ENCODE peak calls at places on chromosomes 6 and 20, in four cellular contexts. M, C, V and U are unnamed samples.

GRCh38 chr20:58714923-58715708 is 22.5 kb downstream of the NPEPL1 start:
- DNase-seq in M (no peak), C (no peak), V (no peak), U (no peak)

GRCh38 chr6:113565306-113565705 is 291.8 kb upstream of the MARCKS start:
- DNase-seq in V (no peak), C (peak; percentile 43), M (no peak), U (no peak)

GRCh38 chr6:113351183-113351834 is 505.8 kb upstream of the MARCKS start:
- DNase-seq in M (peak; percentile 81), C (peak; percentile 94), V (no peak), U (no peak)

GRCh38 chr6:106460481-106460880 is 100.0 kb downstream of the CRYBG1 start:
- DNase-seq in M (no peak), V (no peak), C (no peak), U (no peak)

GRCh38 chr20:36497856-36498255 is 43.5 kb upstream of the MYL9 start:
- DNase-seq in M (no peak), V (no peak), C (no peak), U (no peak)

GRCh38 chr6:102942206-102942605 is 1548.7 kb downstream of the GRIK2 start:
- DNase-seq in V (no peak), M (no peak), C (no peak), U (no peak)

GRCh38 chr6:74853991-74854390 is 351.9 kb downstream of the COL12A1 start:
- DNase-seq in M (no peak), V (no peak), C (peak; percentile 81), U (no peak)

GRCh38 chr6:139474145-139475108 is 100.0 kb upstream of the CITED2 start:
- DNase-seq in M (no peak), V (peak; percentile 14), C (peak; percentile 56), U (no peak)

GRCh38 chr20:47181056-47181862 is 175.2 kb downstream of the ZMYND8 start:
- DNase-seq in C (peak; percentile 61), M (peak; percentile 73), V (peak; percentile 4), U (peak; percentile 58)

GRCh38 chr20:2387580-2387979 is 6.9 kb downstream of the TGM6 start:
- DNase-seq in M (no peak), V (no peak), C (no peak), U (no peak)

GRCh38 chr20:48538058-48538825 is 289.6 kb downstream of the PREX1 start:
- DNase-seq in V (no peak), C (peak; percentile 61), M (no peak), U (peak; percentile 49)

GRCh38 chr6:160943997-160944396 is 47.6 kb upstream of the MAP3K4 start:
- DNase-seq in M (no peak), V (no peak), C (no peak), U (no peak)

GRCh38 chr20:53901064-53901463 is 169.3 kb downstream of the BCAS1 start:
- DNase-seq in V (no peak), M (peak; percentile 89), C (peak; percentile 87), U (no peak)

GRCh38 chr6:7467007-7467897 is 74.2 kb upstream of the DSP start:
- DNase-seq in C (no peak), M (no peak), V (no peak), U (no peak)

GRCh38 chr20:48292806-48293205 is 507.5 kb upstream of the SULF2 start:
- DNase-seq in M (no peak), V (no peak), C (no peak), U (no peak)

GRCh38 chr20:6940052-6940451 is 172.6 kb downstream of the BMP2 start:
- DNase-seq in M (no peak), C (no peak), V (no peak), U (no peak)

GRCh38 chr6:134870677-134871498 is 79.0 kb downstream of the ALDH8A1 start:
- DNase-seq in V (no peak), M (no peak), C (peak; percentile 65), U (no peak)

GRCh38 chr6:144141470-144141869 is 8.8 kb upstream of the STX11 start:
- DNase-seq in V (no peak), C (no peak), M (no peak), U (no peak)

GRCh38 chr20:38729767-38730166 is 5.5 kb downstream of the SLC32A1 start:
- DNase-seq in M (no peak), C (no peak), V (no peak), U (no peak)

GRCh38 chr6:36387440-36388303 is at the start of gene ETV7:
- DNase-seq in M (no peak), C (peak; percentile 24), V (peak; percentile 21), U (no peak)

GRCh38 chr20:63483834-63484233 is 11.4 kb upstream of the KCNQ2 start:
- DNase-seq in C (no peak), M (no peak), V (no peak), U (no peak)

GRCh38 chr6:149130093-149130872 is 187.2 kb upstream of the TAB2 start:
- DNase-seq in M (no peak), C (peak; percentile 5), V (no peak), U (peak; percentile 1)

GRCh38 chr6:170271771-170272314 is 19.0 kb downstream of the DLL1 start:
- DNase-seq in C (no peak), M (no peak), V (no peak), U (no peak)

GRCh38 chr6:111628117-111628866 is 22.6 kb upstream of the TRAF3IP2 start:
- DNase-seq in M (peak; percentile 62), C (peak; percentile 81), V (no peak), U (no peak)

GRCh38 chr20:9323622-9324021 is 190.8 kb upstream of the LAMP5 start:
- DNase-seq in C (no peak), M (no peak), V (no peak), U (no peak)

GRCh38 chr20:58803533-58803932 is 47.2 kb downstream of the GNAS-AS1 start:
- DNase-seq in V (no peak), C (no peak), M (no peak), U (no peak)